ENCODE peak calls at places on chromosome 12, in four cellular contexts. Z is A549, E is MCF 10A, U is B cell. X is an unnamed sample.

GRCh38 chr12:52038447-52038846 is 12.8 kb upstream of the NR4A1 start:
- DNase-seq in E (no peak), U (no peak), Z (no peak), X (no peak)

GRCh38 chr12:6114476-6114870 is 10.0 kb downstream of the VWF start:
- DNase-seq in Z (no peak), E (no peak), U (no peak), X (no peak)

GRCh38 chr12:76890407-76891143 is 11.8 kb upstream of the CSRP2 start:
- DNase-seq in Z (no peak), E (peak; percentile 62), U (no peak), X (no peak)

GRCh38 chr12:102740157-102741032 is 176.6 kb downstream of the PAH start:
- DNase-seq in Z (peak; percentile 58), E (peak; percentile 47), U (no peak), X (no peak)

GRCh38 chr12:108955225-108955835 is 65.5 kb downstream of the SVOP start:
- DNase-seq in Z (peak; percentile 48), U (no peak), E (peak; percentile 30), X (no peak)

GRCh38 chr12:69425417-69425816 is 44.8 kb upstream of the FRS2 start:
- DNase-seq in U (no peak), Z (no peak), E (no peak), X (no peak)

GRCh38 chr12:121892673-121893561 is 4.3 kb downstream of the PSMD9 start:
- DNase-seq in E (no peak), Z (no peak), U (no peak), X (no peak)

GRCh38 chr12:49626169-49626835 is 2.9 kb downstream of the PRPF40B start:
- DNase-seq in E (no peak), Z (no peak), U (no peak), X (no peak)

GRCh38 chr12:49198431-49199155 is 9.7 kb upstream of the TUBA1A start:
- DNase-seq in E (peak; percentile 66), Z (no peak), U (no peak), X (no peak)

GRCh38 chr12:51943346-51943745 is 8.2 kb upstream of the ACVR1B start:
- DNase-seq in Z (no peak), U (no peak), E (no peak), X (no peak)

GRCh38 chr12:69275471-69275891 is 36.1 kb downstream of the CPSF6 start:
- DNase-seq in Z (no peak), U (no peak), E (no peak), X (no peak)

GRCh38 chr12:6828671-6829531 is 694 bp downstream of the P3H3 start:
- DNase-seq in Z (peak; percentile 47), E (no peak), U (peak; percentile 40), X (no peak)

GRCh38 chr12:57816001-57816854 is 2.3 kb downstream of the AVIL start:
- DNase-seq in U (no peak), E (no peak), Z (no peak), X (no peak)

GRCh38 chr12:92341333-92341691 is 195.7 kb upstream of the BTG1 start:
- DNase-seq in Z (no peak), U (no peak), E (peak; percentile 24), X (no peak)

GRCh38 chr12:19856389-19856788 is 417.1 kb downstream of the AEBP2 start:
- DNase-seq in U (no peak), Z (no peak), E (no peak), X (no peak)

GRCh38 chr12:119089668-119090013 is 89.1 kb upstream of the HSPB8 start:
- DNase-seq in Z (no peak), E (no peak), U (no peak), X (no peak)

GRCh38 chr12:25734529-25735180 is 181.6 kb upstream of the LMNTD1 start:
- DNase-seq in E (no peak), Z (no peak), U (no peak), X (no peak)

GRCh38 chr12:54654926-54655325 is 6.8 kb upstream of the DCD start:
- DNase-seq in E (peak; percentile 5), U (no peak), Z (no peak), X (no peak)

GRCh38 chr12:92136883-92137582 is 8.6 kb downstream of the BTG1 start:
- DNase-seq in U (no peak), Z (peak; percentile 69), E (peak; percentile 72), X (no peak)

GRCh38 chr12:112294793-112295192 is 87.4 kb downstream of the HECTD4 start:
- DNase-seq in Z (peak; percentile 44), U (no peak), E (peak; percentile 13), X (no peak)

GRCh38 chr12:10722905-10723866 is at the start of gene YBX3:
- DNase-seq in U (no peak), E (peak; percentile 91), Z (peak; percentile 88), X (no peak)

X was measured in T-cell.